ENCODE peak calls at places on chromosomes 6 and 20, in six cellular contexts. X, A, U, I, M and E are unnamed samples.

GRCh38 chr6:5270093-5270680 is 8.9 kb downstream of the FARS2 start:
- DNase-seq in X (no peak), A (peak; percentile 17), U (no peak), I (no peak), M (no peak), E (no peak)

GRCh38 chr20:11852801-11853200 is 64.9 kb upstream of the BTBD3 start:
- DNase-seq in X (no peak), A (no peak), U (peak; percentile 70), I (no peak), M (no peak), E (no peak)

GRCh38 chr20:24815196-24815815 is 133.8 kb upstream of the CST7 start:
- DNase-seq in X (no peak), A (no peak), U (no peak), I (no peak), M (no peak), E (no peak)

GRCh38 chr20:13840093-13840465 is 55.3 kb downstream of the NDUFAF5 start:
- DNase-seq in X (no peak), A (no peak), U (no peak), I (no peak), M (no peak), E (no peak)

GRCh38 chr6:75643173-75643572 is 41.5 kb downstream of the SENP6 start:
- DNase-seq in X (no peak), A (no peak), U (no peak), I (no peak), M (peak; percentile 13), E (no peak)

GRCh38 chr6:121881974-121882667 is 446.7 kb downstream of the GJA1 start:
- DNase-seq in X (no peak), A (peak; percentile 55), U (peak; percentile 90), I (no peak), M (peak; percentile 57), E (peak; percentile 82)

GRCh38 chr6:111793711-111794111 is 79.5 kb downstream of the FYN start:
- DNase-seq in X (no peak), A (no peak), U (no peak), I (no peak), M (no peak), E (no peak)

GRCh38 chr6:53020005-53020744 is 25.1 kb upstream of the GSTA4 start:
- DNase-seq in X (no peak), A (peak; percentile 92), U (peak; percentile 50), I (no peak), M (no peak), E (no peak)

GRCh38 chr20:17895641-17896246 is 72.8 kb downstream of the SNX5 start:
- DNase-seq in X (peak; percentile 74), A (peak; percentile 61), U (peak; percentile 59), I (no peak), M (no peak), E (no peak)

GRCh38 chr6:122722746-122723145 is 56.8 kb upstream of the FABP7 start:
- DNase-seq in X (no peak), A (peak; percentile 26), U (peak; percentile 71), I (no peak), M (no peak), E (peak; percentile 17)

GRCh38 chr20:62982124-62983075 is 24.4 kb downstream of the BHLHE23 start:
- DNase-seq in X (no peak), A (no peak), U (no peak), I (no peak), M (no peak), E (no peak)

GRCh38 chr20:58182521-58183140 is 45.8 kb downstream of the ANKRD60 start:
- DNase-seq in X (no peak), A (no peak), U (no peak), I (no peak), M (no peak), E (no peak)

GRCh38 chr20:58131581-58132142 is 96.8 kb downstream of the ANKRD60 start:
- DNase-seq in X (no peak), A (peak; percentile 44), U (peak; percentile 65), I (peak; percentile 42), M (peak; percentile 92), E (no peak)

GRCh38 chr6:159676804-159677203 is 16.2 kb downstream of the SOD2 start:
- DNase-seq in X (no peak), A (peak; percentile 62), U (peak; percentile 55), I (no peak), M (no peak), E (no peak)

GRCh38 chr6:1437553-1438406 is 48.4 kb downstream of the FOXF2 start:
- DNase-seq in X (no peak), A (no peak), U (no peak), I (no peak), M (no peak), E (no peak)

GRCh38 chr6:151263967-151264366 is 24.2 kb downstream of the AKAP12 start:
- DNase-seq in X (peak; percentile 54), A (peak; percentile 37), U (peak; percentile 45), I (no peak), M (no peak), E (no peak)

GRCh38 chr20:60453847-60454246 is 495.6 kb downstream of the CDH26 start:
- DNase-seq in X (no peak), A (no peak), U (no peak), I (no peak), M (no peak), E (no peak)

GRCh38 chr6:166508726-166509125 is 77.8 kb downstream of the RAMACL start:
- DNase-seq in X (no peak), A (no peak), U (no peak), I (no peak), M (no peak), E (no peak)

GRCh38 chr20:15937179-15937578 is 636.1 kb downstream of the KIF16B start:
- DNase-seq in X (no peak), A (no peak), U (no peak), I (no peak), M (no peak), E (no peak)

GRCh38 chr6:90442366-90442765 is 144.5 kb downstream of the MAP3K7 start:
- DNase-seq in X (no peak), A (peak; percentile 7), U (no peak), I (no peak), M (no peak), E (no peak)

GRCh38 chr6:85113934-85114582 is 335.8 kb upstream of the NT5E start:
- DNase-seq in X (no peak), A (peak; percentile 89), U (peak; percentile 52), I (no peak), M (no peak), E (no peak)
- H3K4me3 ChIP-seq in X (peak overlapping the region; percentile 29), A (peak overlapping the region; percentile 52), U (peak overlapping the region; percentile 25), I (no peak overlapping the region), M (no peak overlapping the region), E (peak overlapping the region; percentile 48)

GRCh38 chr20:51378171-51378928 is 164.2 kb downstream of the NFATC2 start:
- DNase-seq in X (no peak), A (no peak), U (no peak), I (peak; percentile 43), M (no peak), E (no peak)
- TF ChIP-seq CTCF in X (no peak), A (peak; percentile 7), U (no peak), I (no peak), M (no peak), E (peak; percentile 12)

DNA sequence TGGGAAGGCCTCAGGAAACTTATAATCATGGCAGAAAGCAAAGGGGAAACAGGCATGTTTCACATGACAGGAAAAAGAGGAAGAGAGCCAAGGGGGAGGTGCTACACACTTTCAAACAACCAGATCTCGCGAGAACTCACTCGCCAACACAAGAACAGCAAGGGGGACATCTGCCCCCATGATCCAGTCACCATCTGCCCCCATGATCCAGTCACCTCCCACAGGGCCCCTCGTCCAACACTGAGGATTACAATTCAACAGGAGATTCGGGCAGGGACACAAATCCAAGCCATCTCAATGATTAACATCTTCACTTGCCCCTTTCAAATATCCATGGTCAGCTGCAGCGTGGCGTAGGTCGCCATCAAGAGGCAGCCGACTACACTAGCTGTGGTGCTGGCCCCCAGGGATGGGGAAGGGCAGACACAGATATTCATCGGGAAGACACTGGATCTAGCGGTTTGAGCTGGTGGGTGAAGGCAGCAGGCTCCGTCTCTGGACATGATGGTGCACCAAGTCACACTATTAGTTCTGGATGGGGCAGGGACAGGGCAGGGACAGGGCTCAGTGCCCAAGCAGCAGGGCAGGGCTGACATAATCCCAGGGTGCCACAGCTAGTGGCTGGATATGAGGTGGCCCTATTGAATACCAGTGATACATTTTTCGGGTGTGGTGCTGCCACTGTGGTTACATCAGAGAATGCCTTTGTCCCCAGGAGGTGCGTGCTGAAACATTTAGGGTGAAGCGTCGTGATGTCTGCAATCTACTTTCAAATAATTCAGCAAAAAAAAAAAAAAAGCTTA is 31.6 kb downstream of the TUBB2B start:
- DNase-seq in X (no peak), A (no peak), U (no peak), I (peak; percentile 61), M (no peak), E (no peak)
- H3K4me3 ChIP-seq in X (no peak overlapping the region), A (no peak overlapping the region), U (no peak overlapping the region), I (no peak overlapping the region), M (no peak overlapping the region), E (no peak overlapping the region)

GRCh38 chr6:70371454-70372105 is 41.7 kb upstream of the FAM135A start:
- DNase-seq in X (no peak), A (peak; percentile 80), U (peak; percentile 84), I (peak; percentile 72), M (peak; percentile 57), E (peak; percentile 21)
- TF ChIP-seq CTCF in X (peak; percentile 60), A (peak; percentile 77), U (peak; percentile 69), I (peak; percentile 69), M (peak; percentile 69), E (peak; percentile 45)

DNA sequence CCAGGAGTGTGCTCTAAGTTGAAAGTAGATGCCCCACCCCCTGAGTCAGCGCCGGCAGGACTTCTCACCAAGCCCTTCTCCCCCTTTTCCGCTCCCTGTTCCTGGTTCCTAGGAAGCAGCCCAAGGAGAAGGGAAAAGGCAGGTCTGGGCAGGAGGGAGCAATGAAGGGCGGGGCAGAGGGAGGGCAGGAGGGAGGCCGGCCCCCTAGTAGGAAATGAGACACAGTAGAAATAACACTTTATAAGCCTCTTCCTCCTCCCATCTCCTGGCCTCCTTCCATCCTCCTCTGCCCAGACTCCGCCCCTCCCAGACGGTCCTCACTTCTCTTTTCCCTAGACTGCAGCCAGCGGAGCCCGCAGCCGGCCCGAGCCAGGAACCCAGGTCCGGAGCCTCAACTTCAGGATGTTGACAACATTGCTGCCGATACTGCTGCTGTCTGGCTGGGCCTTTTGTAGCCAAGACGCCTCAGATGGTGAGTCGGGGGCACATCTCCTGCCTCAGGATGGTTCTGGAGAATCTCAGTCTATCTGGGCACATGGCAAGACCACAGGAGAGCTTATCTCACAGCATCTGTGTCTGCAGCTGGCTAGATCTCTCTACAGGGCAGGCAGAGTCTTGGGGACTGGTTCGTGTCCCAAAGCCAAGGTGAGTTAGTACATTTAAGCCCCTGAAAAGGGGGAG is at the start of gene PROCR:
- DNase-seq in X (peak; percentile 88), A (peak; percentile 93), U (peak; percentile 91), I (peak; percentile 96), M (peak; percentile 62), E (no peak)
- H3K4me3 ChIP-seq in X (peak within 1 kb of the TSS; percentile 55), A (peak within 1 kb of the TSS; percentile 61), U (peak within 1 kb of the TSS; percentile 50), I (peak within 1 kb of the TSS; percentile 61), M (peak within 1 kb of the TSS; percentile 38), E (peak within 1 kb of the TSS; percentile 63)

GRCh38 chr6:124400600-124400999 is 561.6 kb upstream of the RNF217 start:
- DNase-seq in X (no peak), A (no peak), U (no peak), I (no peak), M (no peak), E (no peak)
- TF ChIP-seq CTCF in X (peak; percentile 9), A (no peak), U (no peak), I (no peak), M (peak; percentile 39), E (no peak)

GRCh38 chr6:24930386-24930785 is 5.4 kb downstream of the RIPOR2 start:
- DNase-seq in X (no peak), A (peak; percentile 41), U (peak; percentile 7), I (no peak), M (peak; percentile 22), E (peak; percentile 56)
- H3K4me3 ChIP-seq in X (no peak overlapping the region), A (no peak overlapping the region), U (no peak overlapping the region), I (no peak overlapping the region), M (no peak overlapping the region), E (no peak overlapping the region)